ENCODE peak calls at places on chromosomes 16 and 17, in five cellular contexts. One of them, this sample, is unnamed. For H3K36me3, the result is how much of the 10 kb centered on the place peaks cover.

GRCh38 chr17:7356072-7356549 is 1.2 kb downstream of the TMEM95 start:
- DNase-seq in CD8-positive, alpha-beta T cell: peak
- DNase-seq in WERI-Rb-1: peak
- DNase-seq in neuronal stem cell: peak
- DNase-seq in effector memory CD4-positive, alpha-beta T cell: peak
- DNase-seq in this sample: peak

GRCh38 chr17:64441772-64442549 is 7.0 kb upstream of the MILR1 start:
- DNase-seq in neuronal stem cell: no peak
- DNase-seq in effector memory CD4-positive, alpha-beta T cell: peak
- DNase-seq in CD8-positive, alpha-beta T cell: peak
- DNase-seq in WERI-Rb-1: no peak
- DNase-seq in this sample: no peak

GRCh38 chr16:62256406-62256805 is 220.2 kb upstream of the CDH8 start:
- DNase-seq in effector memory CD4-positive, alpha-beta T cell: no peak
- DNase-seq in neuronal stem cell: no peak
- DNase-seq in WERI-Rb-1: no peak
- DNase-seq in CD8-positive, alpha-beta T cell: no peak
- DNase-seq in this sample: peak

GRCh38 chr17:7932483-7932891 is 481 bp downstream of the CNTROB start:
- DNase-seq in effector memory CD4-positive, alpha-beta T cell: no peak
- DNase-seq in WERI-Rb-1: no peak
- DNase-seq in CD8-positive, alpha-beta T cell: no peak
- DNase-seq in neuronal stem cell: no peak
- DNase-seq in this sample: peak

GRCh38 chr17:69733171-69734014 is 318.9 kb downstream of the MAP2K6 start:
- DNase-seq in WERI-Rb-1: peak
- DNase-seq in neuronal stem cell: no peak
- DNase-seq in effector memory CD4-positive, alpha-beta T cell: no peak
- DNase-seq in CD8-positive, alpha-beta T cell: no peak
- DNase-seq in this sample: no peak

GRCh38 chr17:30819941-30820705 is 4.4 kb downstream of the CRLF3 start:
- DNase-seq in effector memory CD4-positive, alpha-beta T cell: no peak
- DNase-seq in WERI-Rb-1: no peak
- DNase-seq in neuronal stem cell: no peak
- DNase-seq in CD8-positive, alpha-beta T cell: no peak
- DNase-seq in this sample: no peak

GRCh38 chr17:42311240-42312034 is 23.1 kb downstream of the STAT5A start:
- DNase-seq in effector memory CD4-positive, alpha-beta T cell: no peak
- DNase-seq in WERI-Rb-1: peak
- DNase-seq in CD8-positive, alpha-beta T cell: no peak
- DNase-seq in neuronal stem cell: no peak
- DNase-seq in this sample: no peak

GRCh38 chr17:2723997-2724782 is 12.6 kb upstream of the CLUH start:
- DNase-seq in neuronal stem cell: peak
- DNase-seq in CD8-positive, alpha-beta T cell: no peak
- DNase-seq in effector memory CD4-positive, alpha-beta T cell: no peak
- DNase-seq in WERI-Rb-1: no peak
- DNase-seq in this sample: no peak

DNA sequence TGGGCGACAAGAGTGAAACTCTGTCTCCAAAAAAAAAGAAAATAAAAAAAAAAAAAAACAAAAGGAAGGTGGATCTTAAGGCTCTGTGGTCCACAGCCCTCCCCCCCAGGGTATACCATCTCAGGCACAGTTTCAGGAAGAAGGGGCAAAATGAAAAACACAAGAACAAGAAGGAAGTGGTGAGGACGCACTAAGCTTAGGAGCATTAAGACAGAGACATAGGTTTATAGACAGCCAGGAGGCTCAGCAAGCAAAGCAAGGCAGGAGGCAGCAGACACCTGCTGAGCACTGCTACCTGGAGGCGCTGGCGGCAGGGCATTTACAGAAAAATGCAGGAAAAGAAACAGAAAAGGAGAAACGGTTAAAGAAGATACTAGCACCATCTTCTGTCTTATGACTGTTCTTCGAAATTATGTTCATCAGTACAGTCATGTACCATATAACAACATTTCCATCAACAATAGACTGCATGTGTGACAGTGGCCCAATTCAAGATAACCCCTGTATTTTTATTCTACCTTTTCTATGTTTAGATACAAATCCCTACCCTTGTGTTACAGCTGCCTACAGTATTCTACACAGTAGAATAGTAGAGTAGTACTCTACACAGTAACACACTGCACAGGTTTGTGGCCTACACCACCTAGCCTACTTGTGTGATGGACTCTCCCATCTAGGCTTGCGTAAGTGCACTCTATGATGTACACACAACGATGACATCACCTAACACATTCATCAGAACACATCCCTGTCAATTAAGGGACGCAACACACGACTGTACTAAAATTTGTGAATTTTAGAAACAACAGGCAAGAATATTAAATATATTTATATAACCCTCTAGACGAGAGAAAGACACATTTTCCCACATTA is 62.5 kb downstream of the XPO6 start:
- DNase-seq in effector memory CD4-positive, alpha-beta T cell: no peak
- DNase-seq in CD8-positive, alpha-beta T cell: no peak
- DNase-seq in WERI-Rb-1: no peak
- DNase-seq in neuronal stem cell: no peak
- DNase-seq in this sample: no peak
- H3K36me3 ChIP-seq in effector memory CD4-positive, alpha-beta T cell: under half
- H3K36me3 ChIP-seq in CD8-positive, alpha-beta T cell: under half
- H3K36me3 ChIP-seq in WERI-Rb-1: half or more
- H3K36me3 ChIP-seq in neuronal stem cell: half or more
- H3K36me3 ChIP-seq in this sample: half or more

DNA sequence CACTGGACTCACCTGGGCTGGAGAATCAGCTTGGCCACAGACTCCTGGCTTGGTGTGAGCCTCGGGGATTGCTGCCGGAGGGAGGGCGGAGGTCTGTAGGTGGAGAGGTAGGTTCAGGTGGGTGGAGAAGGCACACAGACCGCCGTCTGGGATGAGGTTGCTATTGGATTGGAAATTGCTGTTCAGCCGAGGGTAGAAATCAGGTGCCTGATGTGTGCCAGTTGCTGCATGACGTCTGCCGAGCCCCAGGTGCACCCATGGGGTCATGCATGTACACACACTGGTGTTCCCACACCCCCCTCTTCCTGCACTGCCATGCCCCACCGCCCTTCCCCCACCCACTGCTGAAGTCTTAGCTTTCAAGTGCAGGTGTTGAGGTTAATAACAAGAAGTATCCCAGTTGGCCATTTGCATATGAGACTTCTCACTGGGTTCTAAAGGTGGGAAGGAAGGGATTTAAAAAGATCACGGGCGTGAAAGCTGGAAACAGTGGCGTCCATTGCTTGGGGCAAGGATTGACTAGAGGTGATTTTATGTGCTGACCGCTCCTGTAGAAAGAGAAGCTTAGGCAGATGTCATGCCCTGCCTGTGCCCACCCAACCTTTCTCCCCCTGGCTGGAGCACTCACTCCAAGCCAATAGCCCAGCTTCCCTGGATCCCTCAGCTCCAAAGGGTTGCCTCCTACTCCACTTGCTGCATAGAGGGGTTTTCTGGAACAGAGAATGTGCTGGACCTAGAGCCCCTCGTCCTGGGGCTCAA is 193.6 kb downstream of the CCDC182 start:
- DNase-seq in neuronal stem cell: no peak
- DNase-seq in CD8-positive, alpha-beta T cell: no peak
- DNase-seq in effector memory CD4-positive, alpha-beta T cell: no peak
- DNase-seq in WERI-Rb-1: peak
- DNase-seq in this sample: no peak
- H3K4me3 ChIP-seq in neuronal stem cell: no peak
- H3K4me3 ChIP-seq in CD8-positive, alpha-beta T cell: no peak
- H3K4me3 ChIP-seq in effector memory CD4-positive, alpha-beta T cell: no peak
- H3K4me3 ChIP-seq in WERI-Rb-1: no peak
- H3K4me3 ChIP-seq in this sample: no peak

DNA sequence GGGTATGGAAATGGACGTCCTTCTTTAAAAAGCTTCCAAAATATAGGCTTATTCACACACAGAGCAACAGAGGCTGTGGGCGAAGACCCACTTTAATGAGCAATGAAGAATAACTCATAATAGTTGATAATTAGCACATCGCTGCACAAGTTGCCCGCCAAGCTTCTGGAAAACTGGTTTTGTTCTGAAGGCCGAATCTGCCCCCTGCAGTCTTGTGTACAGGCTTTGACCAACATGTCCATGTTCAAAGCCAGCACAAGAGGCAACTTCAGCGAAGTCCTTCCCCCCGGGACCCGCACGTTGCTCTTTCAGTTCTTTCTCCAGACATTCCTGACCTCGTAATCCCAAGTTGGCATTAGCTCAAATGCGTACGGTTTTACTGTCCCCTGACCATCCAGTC is 73.3 kb downstream of the IRX5 start:
- DNase-seq in WERI-Rb-1: no peak
- DNase-seq in effector memory CD4-positive, alpha-beta T cell: no peak
- DNase-seq in neuronal stem cell: no peak
- DNase-seq in CD8-positive, alpha-beta T cell: no peak
- DNase-seq in this sample: no peak
- H3K36me3 ChIP-seq in WERI-Rb-1: under half
- H3K36me3 ChIP-seq in effector memory CD4-positive, alpha-beta T cell: under half
- H3K36me3 ChIP-seq in neuronal stem cell: under half
- H3K36me3 ChIP-seq in CD8-positive, alpha-beta T cell: under half
- H3K36me3 ChIP-seq in this sample: under half

DNA sequence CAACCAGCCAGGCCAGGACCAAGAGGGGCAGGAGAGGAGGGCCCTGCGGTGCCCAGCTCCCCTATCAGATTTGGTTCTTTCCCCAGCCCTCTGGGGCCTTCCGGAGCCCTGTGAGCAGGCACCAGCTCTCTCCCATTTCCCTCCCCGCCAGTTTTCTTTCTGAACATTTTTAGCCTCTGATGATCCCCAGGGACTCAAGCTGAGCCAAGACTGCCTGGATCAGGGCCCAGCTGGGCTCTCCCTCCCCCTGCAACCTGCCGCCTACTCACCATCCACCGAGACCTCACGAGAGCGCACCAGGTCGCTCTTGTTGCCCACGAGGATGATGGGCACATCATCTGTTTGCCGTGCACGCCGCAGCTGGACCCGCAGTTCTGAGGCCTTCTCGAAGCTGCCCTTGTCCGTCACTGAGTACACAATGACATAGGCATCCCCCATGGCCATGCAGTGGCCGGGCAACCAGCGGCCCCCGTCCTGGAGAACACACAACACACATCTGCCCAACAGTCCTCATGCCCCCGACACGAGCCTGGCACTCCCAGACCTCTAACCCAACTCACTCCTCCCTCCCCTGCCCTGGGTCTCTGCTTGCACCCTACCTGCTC is 2.0 kb downstream of the RRAD start:
- DNase-seq in WERI-Rb-1: peak
- DNase-seq in effector memory CD4-positive, alpha-beta T cell: no peak
- DNase-seq in neuronal stem cell: no peak
- DNase-seq in CD8-positive, alpha-beta T cell: no peak
- DNase-seq in this sample: no peak
- H3K4me3 ChIP-seq in WERI-Rb-1: peak
- H3K4me3 ChIP-seq in effector memory CD4-positive, alpha-beta T cell: no peak
- H3K4me3 ChIP-seq in neuronal stem cell: no peak
- H3K4me3 ChIP-seq in CD8-positive, alpha-beta T cell: no peak
- H3K4me3 ChIP-seq in this sample: no peak

This sample was measured in HAP-1.